ENCODE peak calls at places on chromosome X, in four cellular contexts. V, S, I and D are unnamed samples.

GRCh38 chrX:40083979-40084359 is 13.8 kb downstream of the BCOR start:
- DNase-seq in I (no peak), S (no peak), V (no peak), D (no peak)

GRCh38 chrX:107480272-107480671 is 30.8 kb downstream of the FRMPD3 start:
- DNase-seq in S (no peak), I (no peak), V (no peak), D (no peak)

GRCh38 chrX:9183481-9183880 is 149.6 kb upstream of the FAM9B start:
- DNase-seq in I (no peak), S (no peak), V (no peak), D (no peak)

GRCh38 chrX:108199691-108200090 is 108.1 kb downstream of the ATG4A start:
- DNase-seq in V (no peak), S (peak), I (peak), D (no peak)

GRCh38 chrX:107646736-107647135 is 18.4 kb downstream of the PRPS1 start:
- DNase-seq in I (no peak), S (no peak), V (no peak), D (no peak)

GRCh38 chrX:16807548-16807947 is 21.3 kb downstream of the TXLNG start:
- DNase-seq in I (peak), S (peak), V (no peak), D (no peak)

GRCh38 chrX:111483140-111483539 is 28.3 kb upstream of the SERTM2 start:
- DNase-seq in S (no peak), V (no peak), I (no peak), D (no peak)

GRCh38 chrX:15598031-15598430 is 2.7 kb downstream of the ACE2 start:
- DNase-seq in V (no peak), S (no peak), I (no peak), D (no peak)

GRCh38 chrX:107673933-107674479 is 45.7 kb downstream of the PRPS1 start:
- DNase-seq in V (no peak), I (peak), S (peak), D (no peak)

GRCh38 chrX:126723881-126724280 is 95.6 kb upstream of the PRR32 start:
- DNase-seq in I (no peak), S (no peak), V (no peak), D (no peak)

GRCh38 chrX:135433531-135434257 is 11.9 kb downstream of the SMIM10L2A start:
- DNase-seq in S (no peak), I (no peak), V (no peak), D (no peak)

GRCh38 chrX:55342533-55343501 is 78.1 kb upstream of the PAGE3 start:
- DNase-seq in V (no peak), S (peak), I (peak), D (peak)

GRCh38 chrX:151724563-151725337 is 8.9 kb downstream of the FATE1 start:
- DNase-seq in I (no peak), V (peak), S (no peak), D (no peak)

GRCh38 chrX:120549483-120550452 is 11.0 kb downstream of the CUL4B start:
- DNase-seq in V (no peak), S (peak), I (peak), D (no peak)

GRCh38 chrX:42748067-42748850 is 29.7 kb downstream of the PPP1R2C start:
- DNase-seq in V (no peak), I (no peak), S (peak), D (no peak)

GRCh38 chrX:74420194-74421035 is 878 bp upstream of the SLC16A2 start:
- DNase-seq in I (peak), S (peak), V (peak), D (no peak)